ENCODE peak calls at places on chromosomes 2 and 18, in ten cellular contexts. One of them, this sample, is unnamed.

GRCh38 chr2:139529045-139529444 is 748.9 kb upstream of the NXPH2 start:
- DNase-seq in IMR-90: no peak
- DNase-seq in renal cortical epithelial cell: peak; percentile 71
- DNase-seq in GM03348: no peak
- DNase-seq in A549: no peak
- DNase-seq in GM12891: no peak
- DNase-seq in stimulated activated CD4-positive, alpha-beta T cell treated with anti-CD3 and anti-CD28 coated beads, Interleukin-15, amount 100 ng/mL, for 1 hour: no peak
- DNase-seq in T-helper 2 cell: no peak
- DNase-seq in colonic mucosa: peak; percentile 24
- DNase-seq in Peyer's patch: no peak
- DNase-seq in this sample: no peak

GRCh38 chr2:91477731-91478672 is 2786.5 kb downstream of the RPIA start:
- DNase-seq in IMR-90: no peak
- DNase-seq in renal cortical epithelial cell: no peak
- DNase-seq in GM03348: peak; percentile 44
- DNase-seq in A549: no peak
- DNase-seq in GM12891: peak; percentile 31
- DNase-seq in stimulated activated CD4-positive, alpha-beta T cell treated with anti-CD3 and anti-CD28 coated beads, Interleukin-15, amount 100 ng/mL, for 1 hour: no peak
- DNase-seq in T-helper 2 cell: no peak
- DNase-seq in colonic mucosa: no peak
- DNase-seq in Peyer's patch: peak; percentile 16
- DNase-seq in this sample: peak; percentile 47

GRCh38 chr2:8018956-8019355 is 662.9 kb upstream of the ID2 start:
- DNase-seq in IMR-90: peak; percentile 9
- DNase-seq in renal cortical epithelial cell: no peak
- DNase-seq in GM03348: no peak
- DNase-seq in A549: no peak
- DNase-seq in GM12891: no peak
- DNase-seq in stimulated activated CD4-positive, alpha-beta T cell treated with anti-CD3 and anti-CD28 coated beads, Interleukin-15, amount 100 ng/mL, for 1 hour: no peak
- DNase-seq in T-helper 2 cell: no peak
- DNase-seq in colonic mucosa: no peak
- DNase-seq in Peyer's patch: no peak
- DNase-seq in this sample: no peak

GRCh38 chr2:124810132-124810531 is 785.0 kb downstream of the CNTNAP5 start:
- DNase-seq in IMR-90: peak; percentile 44
- DNase-seq in renal cortical epithelial cell: peak; percentile 30
- DNase-seq in GM03348: no peak
- DNase-seq in A549: peak; percentile 37
- DNase-seq in GM12891: no peak
- DNase-seq in stimulated activated CD4-positive, alpha-beta T cell treated with anti-CD3 and anti-CD28 coated beads, Interleukin-15, amount 100 ng/mL, for 1 hour: no peak
- DNase-seq in T-helper 2 cell: no peak
- DNase-seq in colonic mucosa: peak; percentile 50
- DNase-seq in Peyer's patch: no peak
- DNase-seq in this sample: no peak

GRCh38 chr2:50957880-50958279 is 74.1 kb downstream of the NRXN1 start:
- DNase-seq in IMR-90: peak; percentile 37
- DNase-seq in renal cortical epithelial cell: peak; percentile 22
- DNase-seq in GM03348: no peak
- DNase-seq in A549: no peak
- DNase-seq in GM12891: no peak
- DNase-seq in stimulated activated CD4-positive, alpha-beta T cell treated with anti-CD3 and anti-CD28 coated beads, Interleukin-15, amount 100 ng/mL, for 1 hour: no peak
- DNase-seq in T-helper 2 cell: no peak
- DNase-seq in colonic mucosa: no peak
- DNase-seq in Peyer's patch: no peak
- DNase-seq in this sample: no peak

GRCh38 chr18:9137168-9138066 is 836 bp downstream of the ANKRD12 start:
- DNase-seq in IMR-90: peak; percentile 95
- DNase-seq in renal cortical epithelial cell: peak; percentile 81
- DNase-seq in GM03348: peak; percentile 90
- DNase-seq in A549: peak; percentile 62
- DNase-seq in GM12891: peak; percentile 49
- DNase-seq in stimulated activated CD4-positive, alpha-beta T cell treated with anti-CD3 and anti-CD28 coated beads, Interleukin-15, amount 100 ng/mL, for 1 hour: peak; percentile 54
- DNase-seq in T-helper 2 cell: peak; percentile 92
- DNase-seq in colonic mucosa: peak; percentile 54
- DNase-seq in Peyer's patch: peak; percentile 49
- DNase-seq in this sample: peak; percentile 86

GRCh38 chr2:101972621-101973434 is 18.9 kb upstream of the IL1R2 start:
- DNase-seq in IMR-90: peak; percentile 76
- DNase-seq in renal cortical epithelial cell: peak; percentile 68
- DNase-seq in GM03348: peak; percentile 86
- DNase-seq in A549: no peak
- DNase-seq in GM12891: no peak
- DNase-seq in stimulated activated CD4-positive, alpha-beta T cell treated with anti-CD3 and anti-CD28 coated beads, Interleukin-15, amount 100 ng/mL, for 1 hour: no peak
- DNase-seq in T-helper 2 cell: no peak
- DNase-seq in colonic mucosa: no peak
- DNase-seq in Peyer's patch: no peak
- DNase-seq in this sample: peak; percentile 73

GRCh38 chr18:34773961-34774754 is 64.1 kb downstream of the DTNA start:
- DNase-seq in IMR-90: peak; percentile 64
- DNase-seq in renal cortical epithelial cell: peak; percentile 92
- DNase-seq in GM03348: peak; percentile 10
- DNase-seq in A549: no peak
- DNase-seq in GM12891: no peak
- DNase-seq in stimulated activated CD4-positive, alpha-beta T cell treated with anti-CD3 and anti-CD28 coated beads, Interleukin-15, amount 100 ng/mL, for 1 hour: no peak
- DNase-seq in T-helper 2 cell: no peak
- DNase-seq in colonic mucosa: no peak
- DNase-seq in Peyer's patch: no peak
- DNase-seq in this sample: no peak

GRCh38 chr18:31102020-31102684 is at the start of gene DSC2:
- DNase-seq in IMR-90: no peak
- DNase-seq in renal cortical epithelial cell: no peak
- DNase-seq in GM03348: no peak
- DNase-seq in A549: peak; percentile 14
- DNase-seq in GM12891: peak; percentile 16
- DNase-seq in stimulated activated CD4-positive, alpha-beta T cell treated with anti-CD3 and anti-CD28 coated beads, Interleukin-15, amount 100 ng/mL, for 1 hour: no peak
- DNase-seq in T-helper 2 cell: no peak
- DNase-seq in colonic mucosa: peak; percentile 88
- DNase-seq in Peyer's patch: no peak
- DNase-seq in this sample: no peak

GRCh38 chr2:3349211-3349693 is 28.4 kb downstream of the EIPR1 start:
- DNase-seq in IMR-90: peak; percentile 17
- DNase-seq in renal cortical epithelial cell: peak; percentile 52
- DNase-seq in GM03348: no peak
- DNase-seq in A549: no peak
- DNase-seq in GM12891: no peak
- DNase-seq in stimulated activated CD4-positive, alpha-beta T cell treated with anti-CD3 and anti-CD28 coated beads, Interleukin-15, amount 100 ng/mL, for 1 hour: no peak
- DNase-seq in T-helper 2 cell: no peak
- DNase-seq in colonic mucosa: no peak
- DNase-seq in Peyer's patch: no peak
- DNase-seq in this sample: no peak

GRCh38 chr2:30425326-30425725 is 21.7 kb upstream of the LCLAT1 start:
- DNase-seq in IMR-90: no peak
- DNase-seq in renal cortical epithelial cell: no peak
- DNase-seq in GM03348: peak; percentile 78
- DNase-seq in A549: no peak
- DNase-seq in GM12891: no peak
- DNase-seq in stimulated activated CD4-positive, alpha-beta T cell treated with anti-CD3 and anti-CD28 coated beads, Interleukin-15, amount 100 ng/mL, for 1 hour: no peak
- DNase-seq in T-helper 2 cell: no peak
- DNase-seq in colonic mucosa: no peak
- DNase-seq in Peyer's patch: no peak
- DNase-seq in this sample: peak; percentile 50

GRCh38 chr2:18271370-18272147 is 288.9 kb downstream of the RDH14 start:
- DNase-seq in IMR-90: no peak
- DNase-seq in renal cortical epithelial cell: no peak
- DNase-seq in GM03348: no peak
- DNase-seq in A549: no peak
- DNase-seq in GM12891: no peak
- DNase-seq in stimulated activated CD4-positive, alpha-beta T cell treated with anti-CD3 and anti-CD28 coated beads, Interleukin-15, amount 100 ng/mL, for 1 hour: no peak
- DNase-seq in T-helper 2 cell: no peak
- DNase-seq in colonic mucosa: no peak
- DNase-seq in Peyer's patch: no peak
- DNase-seq in this sample: no peak

GRCh38 chr2:55842009-55842408 is 81.6 kb downstream of the EFEMP1 start:
- DNase-seq in IMR-90: peak; percentile 57
- DNase-seq in renal cortical epithelial cell: peak; percentile 20
- DNase-seq in GM03348: peak; percentile 13
- DNase-seq in A549: peak; percentile 92
- DNase-seq in GM12891: no peak
- DNase-seq in stimulated activated CD4-positive, alpha-beta T cell treated with anti-CD3 and anti-CD28 coated beads, Interleukin-15, amount 100 ng/mL, for 1 hour: no peak
- DNase-seq in T-helper 2 cell: no peak
- DNase-seq in colonic mucosa: no peak
- DNase-seq in Peyer's patch: no peak
- DNase-seq in this sample: no peak

GRCh38 chr2:31287681-31288080 is 53.7 kb downstream of the EHD3 start:
- DNase-seq in IMR-90: peak; percentile 37
- DNase-seq in renal cortical epithelial cell: no peak
- DNase-seq in GM03348: peak; percentile 66
- DNase-seq in A549: no peak
- DNase-seq in GM12891: no peak
- DNase-seq in stimulated activated CD4-positive, alpha-beta T cell treated with anti-CD3 and anti-CD28 coated beads, Interleukin-15, amount 100 ng/mL, for 1 hour: no peak
- DNase-seq in T-helper 2 cell: no peak
- DNase-seq in colonic mucosa: no peak
- DNase-seq in Peyer's patch: no peak
- DNase-seq in this sample: no peak

GRCh38 chr2:27929916-27930486 is 39.5 kb downstream of the BABAM2 start:
- DNase-seq in IMR-90: no peak
- DNase-seq in renal cortical epithelial cell: no peak
- DNase-seq in GM03348: no peak
- DNase-seq in A549: no peak
- DNase-seq in GM12891: no peak
- DNase-seq in stimulated activated CD4-positive, alpha-beta T cell treated with anti-CD3 and anti-CD28 coated beads, Interleukin-15, amount 100 ng/mL, for 1 hour: no peak
- DNase-seq in T-helper 2 cell: no peak
- DNase-seq in colonic mucosa: peak; percentile 52
- DNase-seq in Peyer's patch: no peak
- DNase-seq in this sample: no peak

GRCh38 chr2:263774-264492 is at the start of gene SH3YL1:
- DNase-seq in IMR-90: no peak
- DNase-seq in renal cortical epithelial cell: no peak
- DNase-seq in GM03348: peak; percentile 42
- DNase-seq in A549: peak; percentile 14
- DNase-seq in GM12891: peak; percentile 37
- DNase-seq in stimulated activated CD4-positive, alpha-beta T cell treated with anti-CD3 and anti-CD28 coated beads, Interleukin-15, amount 100 ng/mL, for 1 hour: peak; percentile 28
- DNase-seq in T-helper 2 cell: peak; percentile 56
- DNase-seq in colonic mucosa: peak; percentile 88
- DNase-seq in Peyer's patch: peak; percentile 71
- DNase-seq in this sample: peak; percentile 35

GRCh38 chr2:159904565-159905281 is 106.7 kb upstream of the CD302 start:
- DNase-seq in IMR-90: no peak
- DNase-seq in renal cortical epithelial cell: peak; percentile 24
- DNase-seq in GM03348: peak; percentile 41
- DNase-seq in A549: peak; percentile 36
- DNase-seq in GM12891: peak; percentile 83
- DNase-seq in stimulated activated CD4-positive, alpha-beta T cell treated with anti-CD3 and anti-CD28 coated beads, Interleukin-15, amount 100 ng/mL, for 1 hour: peak; percentile 77
- DNase-seq in T-helper 2 cell: peak; percentile 91
- DNase-seq in colonic mucosa: peak; percentile 91
- DNase-seq in Peyer's patch: peak; percentile 87
- DNase-seq in this sample: no peak

GRCh38 chr2:174631009-174631981 is 33.7 kb upstream of the WIPF1 start:
- DNase-seq in IMR-90: peak; percentile 90
- DNase-seq in renal cortical epithelial cell: no peak
- DNase-seq in GM03348: peak; percentile 66
- DNase-seq in A549: no peak
- DNase-seq in GM12891: no peak
- DNase-seq in stimulated activated CD4-positive, alpha-beta T cell treated with anti-CD3 and anti-CD28 coated beads, Interleukin-15, amount 100 ng/mL, for 1 hour: no peak
- DNase-seq in T-helper 2 cell: peak; percentile 46
- DNase-seq in colonic mucosa: no peak
- DNase-seq in Peyer's patch: no peak
- DNase-seq in this sample: peak; percentile 38